ENCODE peak calls at places on chromosome 14, in five cellular contexts. One of them, this sample, is unnamed.

GRCh38 chr14:59547310-59547709 is 29.3 kb downstream of the CCDC175 start:
- DNase-seq in CD4-positive, alpha-beta T cell: no peak
- DNase-seq in upper lobe of right lung: no peak
- DNase-seq in NCI-H1436: no peak
- DNase-seq in NCI-H1105 treated with DMSO at 0.1 percent for 48 hours: no peak
- DNase-seq in this sample: no peak

GRCh38 chr14:105397350-105397931 is 897 bp upstream of the TEX22 start:
- DNase-seq in NCI-H1105 treated with DMSO at 0.1 percent for 48 hours: no peak
- DNase-seq in upper lobe of right lung: no peak
- DNase-seq in NCI-H1436: no peak
- DNase-seq in CD4-positive, alpha-beta T cell: no peak
- DNase-seq in this sample: no peak

GRCh38 chr14:23061995-23062394 is 4.7 kb upstream of the CDH24 start:
- DNase-seq in NCI-H1436: no peak
- DNase-seq in CD4-positive, alpha-beta T cell: no peak
- DNase-seq in NCI-H1105 treated with DMSO at 0.1 percent for 48 hours: no peak
- DNase-seq in upper lobe of right lung: no peak
- DNase-seq in this sample: no peak

GRCh38 chr14:81033841-81034240 is 78.4 kb downstream of the TSHR start:
- DNase-seq in CD4-positive, alpha-beta T cell: no peak
- DNase-seq in NCI-H1105 treated with DMSO at 0.1 percent for 48 hours: no peak
- DNase-seq in NCI-H1436: no peak
- DNase-seq in upper lobe of right lung: no peak
- DNase-seq in this sample: no peak

GRCh38 chr14:37034410-37035285 is 137.8 kb downstream of the SLC25A21 start:
- DNase-seq in NCI-H1105 treated with DMSO at 0.1 percent for 48 hours: no peak
- DNase-seq in CD4-positive, alpha-beta T cell: no peak
- DNase-seq in upper lobe of right lung: no peak
- DNase-seq in NCI-H1436: no peak
- DNase-seq in this sample: no peak

GRCh38 chr14:22479781-22480464 is 109.1 kb downstream of the DAD1 start:
- DNase-seq in NCI-H1105 treated with DMSO at 0.1 percent for 48 hours: no peak
- DNase-seq in CD4-positive, alpha-beta T cell: no peak
- DNase-seq in NCI-H1436: no peak
- DNase-seq in upper lobe of right lung: no peak
- DNase-seq in this sample: no peak

GRCh38 chr14:51185180-51185579 is 54.9 kb upstream of the TMX1 start:
- DNase-seq in NCI-H1105 treated with DMSO at 0.1 percent for 48 hours: no peak
- DNase-seq in upper lobe of right lung: no peak
- DNase-seq in NCI-H1436: no peak
- DNase-seq in CD4-positive, alpha-beta T cell: no peak
- DNase-seq in this sample: no peak

GRCh38 chr14:51004352-51004800 is 60.1 kb upstream of the PYGL start:
- DNase-seq in NCI-H1436: peak; percentile 12
- DNase-seq in upper lobe of right lung: no peak
- DNase-seq in CD4-positive, alpha-beta T cell: no peak
- DNase-seq in NCI-H1105 treated with DMSO at 0.1 percent for 48 hours: no peak
- DNase-seq in this sample: no peak

GRCh38 chr14:68683326-68683725 is 109.5 kb downstream of the ZFP36L1 start:
- DNase-seq in NCI-H1105 treated with DMSO at 0.1 percent for 48 hours: no peak
- DNase-seq in CD4-positive, alpha-beta T cell: no peak
- DNase-seq in NCI-H1436: no peak
- DNase-seq in upper lobe of right lung: peak; percentile 36
- DNase-seq in this sample: no peak

GRCh38 chr14:104361101-104361591 is 218.4 kb upstream of the C14orf180 start:
- DNase-seq in upper lobe of right lung: no peak
- DNase-seq in NCI-H1436: no peak
- DNase-seq in NCI-H1105 treated with DMSO at 0.1 percent for 48 hours: no peak
- DNase-seq in CD4-positive, alpha-beta T cell: no peak
- DNase-seq in this sample: no peak

GRCh38 chr14:76717508-76717907 is 43.8 kb upstream of the VASH1 start:
- DNase-seq in CD4-positive, alpha-beta T cell: no peak
- DNase-seq in NCI-H1436: no peak
- DNase-seq in NCI-H1105 treated with DMSO at 0.1 percent for 48 hours: no peak
- DNase-seq in upper lobe of right lung: no peak
- DNase-seq in this sample: no peak

GRCh38 chr14:51335521-51335920 is 95.5 kb downstream of the TMX1 start:
- DNase-seq in NCI-H1436: no peak
- DNase-seq in upper lobe of right lung: no peak
- DNase-seq in CD4-positive, alpha-beta T cell: no peak
- DNase-seq in NCI-H1105 treated with DMSO at 0.1 percent for 48 hours: no peak
- DNase-seq in this sample: no peak

GRCh38 chr14:64787619-64788018 is 83.4 kb downstream of the PLEKHG3 start:
- DNase-seq in upper lobe of right lung: no peak
- DNase-seq in CD4-positive, alpha-beta T cell: no peak
- DNase-seq in NCI-H1436: no peak
- DNase-seq in NCI-H1105 treated with DMSO at 0.1 percent for 48 hours: no peak
- DNase-seq in this sample: no peak

GRCh38 chr14:74510211-74510931 is 16.8 kb downstream of the ISCA2 start:
- DNase-seq in CD4-positive, alpha-beta T cell: no peak
- DNase-seq in NCI-H1105 treated with DMSO at 0.1 percent for 48 hours: no peak
- DNase-seq in upper lobe of right lung: peak; percentile 52
- DNase-seq in NCI-H1436: no peak
- DNase-seq in this sample: no peak

GRCh38 chr14:67881225-67881624 is 61.6 kb downstream of the RAD51B start:
- DNase-seq in NCI-H1436: no peak
- DNase-seq in CD4-positive, alpha-beta T cell: no peak
- DNase-seq in upper lobe of right lung: no peak
- DNase-seq in NCI-H1105 treated with DMSO at 0.1 percent for 48 hours: no peak
- DNase-seq in this sample: no peak

GRCh38 chr14:74324945-74325361 is 22.2 kb upstream of the ABCD4 start:
- DNase-seq in CD4-positive, alpha-beta T cell: no peak
- DNase-seq in NCI-H1436: no peak
- DNase-seq in upper lobe of right lung: no peak
- DNase-seq in NCI-H1105 treated with DMSO at 0.1 percent for 48 hours: peak; percentile 28
- DNase-seq in this sample: peak; percentile 7

GRCh38 chr14:99619873-99620834 is 16.1 kb upstream of the CCDC85C start:
- DNase-seq in NCI-H1436: no peak
- DNase-seq in NCI-H1105 treated with DMSO at 0.1 percent for 48 hours: no peak
- DNase-seq in CD4-positive, alpha-beta T cell: no peak
- DNase-seq in upper lobe of right lung: no peak
- DNase-seq in this sample: no peak

GRCh38 chr14:91117960-91118359 is 4.1 kb downstream of the DGLUCY start:
- DNase-seq in NCI-H1436: no peak
- DNase-seq in upper lobe of right lung: no peak
- DNase-seq in CD4-positive, alpha-beta T cell: no peak
- DNase-seq in NCI-H1105 treated with DMSO at 0.1 percent for 48 hours: no peak
- DNase-seq in this sample: no peak

This sample was measured in NCI-H748 treated with DMSO at 0.1 percent for 48 hours.